ENCODE peak calls at places on chromosomes 3 and 15, in five cellular contexts. P is adrenal gland, M is hepatocyte, V is cardiac muscle cell, H is tibial artery. B is an unnamed sample.
A peak's percentile ranks its signal among the peaks of the same experiment; 100 is the strongest.

GRCh38 chr3:177471733-177472480 is 274.6 kb upstream of the TBL1XR1 start:
- DNase-seq in M (no peak), V (no peak), H (no peak), P (no peak), B (no peak)

GRCh38 chr3:141816958-141817357 is 53.8 kb downstream of the GRK7 start:
- DNase-seq in V (no peak), H (no peak), P (no peak), M (no peak), B (no peak)

GRCh38 chr3:42590989-42591756 is 513 bp downstream of the SS18L2 start:
- DNase-seq in M (peak; percentile 28), H (no peak), P (no peak), V (no peak), B (no peak)

GRCh38 chr15:44490628-44491027 is 46.3 kb upstream of the EIF3J start:
- DNase-seq in P (no peak), H (no peak), M (no peak), V (no peak), B (no peak)

GRCh38 chr15:80769471-80770355 is 9.5 kb upstream of the CEMIP start:
- DNase-seq in M (no peak), P (no peak), V (no peak), H (no peak), B (no peak)

GRCh38 chr3:95797081-95797480 is 1017.3 kb upstream of the EPHA6 start:
- DNase-seq in M (no peak), P (no peak), V (no peak), H (no peak), B (no peak)

GRCh38 chr3:44223274-44223673 is 18.4 kb upstream of the TOPAZ1 start:
- DNase-seq in H (no peak), V (no peak), M (no peak), P (no peak), B (no peak)

GRCh38 chr3:84685467-84685866 is 273.3 kb upstream of the CADM2 start:
- DNase-seq in M (no peak), P (no peak), V (no peak), H (no peak), B (no peak)

GRCh38 chr15:31905054-31905453 is 125.3 kb upstream of the CHRNA7 start:
- DNase-seq in P (no peak), V (no peak), M (peak; percentile 6), H (no peak), B (peak; percentile 89)

GRCh38 chr3:168457973-168458539 is 362.3 kb upstream of the GOLIM4 start:
- DNase-seq in P (no peak), M (no peak), V (no peak), H (no peak), B (no peak)

GRCh38 chr3:142930510-142930909 is 33.0 kb downstream of the PAQR9 start:
- DNase-seq in H (no peak), P (no peak), V (no peak), M (peak; percentile 10), B (no peak)

GRCh38 chr15:27582741-27583400 is 516.2 kb downstream of the OCA2 start:
- DNase-seq in P (no peak), M (no peak), V (peak; percentile 26), H (no peak), B (no peak)

GRCh38 chr3:58639842-58640241 is 26.7 kb downstream of the FAM3D start:
- DNase-seq in P (no peak), M (no peak), V (no peak), H (no peak), B (no peak)

GRCh38 chr3:192481638-192482037 is 245.7 kb downstream of the FGF12 start:
- DNase-seq in M (peak; percentile 12), V (peak; percentile 90), P (no peak), H (no peak), B (no peak)

GRCh38 chr15:101406014-101406413 is 83.5 kb downstream of the PCSK6 start:
- DNase-seq in M (no peak), V (no peak), H (no peak), P (no peak), B (no peak)

GRCh38 chr15:98077186-98077585 is 116.7 kb downstream of the ARRDC4 start:
- DNase-seq in V (no peak), H (peak; percentile 72), P (no peak), M (peak; percentile 40), B (peak; percentile 31)

GRCh38 chr15:89912145-89912673 is 543 bp downstream of the ARPIN start:
- DNase-seq in M (peak; percentile 51), P (peak; percentile 31), H (peak; percentile 72), V (peak; percentile 13), B (peak; percentile 79)

GRCh38 chr3:12221663-12222062 is 63.0 kb upstream of the TIMP4 start:
- DNase-seq in P (no peak), H (no peak), V (no peak), M (peak; percentile 48), B (peak; percentile 52)

GRCh38 chr3:143241556-143241955 is 122.0 kb downstream of the CHST2 start:
- DNase-seq in M (no peak), V (no peak), P (no peak), H (no peak), B (no peak)

GRCh38 chr3:13934813-13935212 is 54.9 kb upstream of the WNT7A start:
- DNase-seq in P (no peak), H (no peak), V (no peak), M (no peak), B (no peak)

GRCh38 chr15:80310776-80311175 is 58.8 kb upstream of the CTXND1 start:
- DNase-seq in M (no peak), H (no peak), V (no peak), P (no peak), B (no peak)

GRCh38 chr15:45439521-45439931 is 61.2 kb upstream of the GATM start:
- DNase-seq in M (peak; percentile 52), V (no peak), H (no peak), P (no peak), B (peak; percentile 78)

DNA sequence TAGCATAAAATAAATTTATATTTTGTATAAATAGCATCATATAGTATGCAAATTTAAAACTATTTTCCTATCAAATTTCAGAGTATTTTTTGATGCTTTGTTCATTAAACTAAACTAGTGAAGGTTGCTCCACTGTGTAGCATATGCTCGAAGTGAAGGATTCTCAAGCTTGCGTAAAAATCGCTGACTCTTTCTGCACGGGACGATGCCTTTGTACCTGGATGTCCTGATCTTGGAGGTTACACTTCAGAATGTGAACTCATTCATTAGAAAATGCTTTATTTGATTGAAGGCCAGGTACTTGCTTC is 305.0 kb downstream of the WDR72 start:
- DNase-seq in H (no peak), P (no peak), M (peak; percentile 8), V (no peak), B (no peak)
- H3K4me3 ChIP-seq in H (no peak overlapping the region), P (no peak overlapping the region), M (no peak overlapping the region), V (no peak overlapping the region), B (no peak overlapping the region)

GRCh38 chr15:64131547-64131946 is 20.0 kb upstream of the SNX22 start:
- DNase-seq in V (no peak), H (no peak), M (no peak), P (no peak), B (no peak)

GRCh38 chr15:64134322-64134829 is 17.2 kb upstream of the SNX22 start:
- DNase-seq in V (peak; percentile 78), P (peak; percentile 82), H (no peak), M (no peak), B (no peak)

GRCh38 chr15:64133619-64134018 is 17.9 kb upstream of the SNX22 start:
- DNase-seq in P (no peak), H (no peak), M (no peak), V (peak; percentile 41), B (no peak)

GRCh38 chr15:64130159-64130558 is 21.4 kb upstream of the SNX22 start:
- DNase-seq in H (no peak), M (no peak), P (no peak), V (no peak), B (no peak)

DNA sequence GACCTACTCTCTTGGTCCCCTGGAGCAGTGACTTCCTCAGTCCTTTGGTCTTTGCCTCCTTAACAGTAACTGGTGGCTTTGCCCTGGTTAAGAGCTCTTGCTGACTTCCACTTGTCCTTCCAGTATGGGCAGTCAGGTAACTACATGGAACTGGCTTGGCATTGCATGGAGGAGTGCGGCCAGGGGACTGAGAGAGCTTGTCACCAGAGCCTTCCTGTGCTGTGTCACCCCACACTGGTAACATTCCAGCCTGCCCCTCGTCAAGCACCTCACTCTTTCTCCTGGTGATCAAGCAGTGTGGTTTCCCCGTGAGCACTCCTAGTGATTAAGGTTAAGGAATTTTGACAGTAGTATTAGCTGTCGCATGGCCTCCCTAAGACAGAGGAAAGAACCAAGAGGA is 19.3 kb upstream of the SNX22 start:
- DNase-seq in V (no peak), P (no peak), M (no peak), H (no peak), B (no peak)
- H3K36me3 ChIP-seq in V (peaks cover 73% of the 10 kb centered on the region), P (no peaks in the 10 kb centered on the region), M (no peaks in the 10 kb centered on the region), H (peaks cover 96% of the 10 kb centered on the region), B (peaks cover 56% of the 10 kb centered on the region)

DNA sequence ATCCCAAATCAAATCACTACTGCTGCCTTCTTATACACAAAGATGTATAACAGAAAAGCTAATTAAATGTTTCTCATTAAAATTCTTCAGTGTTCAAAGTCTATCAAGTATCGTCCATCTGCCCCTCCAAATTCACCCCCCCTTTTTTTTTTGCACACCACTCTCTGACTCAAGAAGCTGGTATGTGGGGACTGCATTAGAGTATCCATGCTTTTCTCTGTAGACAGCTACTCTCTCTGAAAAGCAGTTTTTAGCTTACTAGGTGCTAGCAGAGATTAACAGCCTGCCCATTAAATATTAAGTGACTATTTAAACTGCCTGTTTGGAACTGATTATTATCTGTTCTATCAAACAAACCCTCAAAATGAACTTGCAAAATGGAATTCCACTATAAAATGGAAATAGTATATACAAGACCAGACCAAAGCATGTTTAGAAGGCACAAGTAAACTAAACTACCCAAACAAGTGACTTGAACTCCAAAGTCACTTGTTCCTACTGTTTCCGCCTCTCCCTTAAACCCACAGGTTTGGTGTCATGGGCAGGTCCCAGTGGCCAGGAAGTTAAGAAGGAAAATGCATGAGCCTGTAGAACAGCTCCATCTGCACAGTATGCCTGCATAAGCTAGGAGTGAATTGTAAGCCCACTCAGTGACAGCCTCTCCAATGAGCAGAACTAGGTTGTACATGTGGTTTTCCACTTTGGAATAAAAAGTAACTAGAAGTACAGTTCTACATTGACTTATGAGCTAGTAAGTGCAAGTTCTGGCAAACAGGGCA is 32.5 kb downstream of the GBE1 start:
- DNase-seq in H (no peak), V (peak; percentile 64), M (no peak), P (no peak), B (no peak)
- H3K4me3 ChIP-seq in H (no peak overlapping the region), V (no peak overlapping the region), M (no peak overlapping the region), P (peak overlapping the region; percentile 10), B (no peak overlapping the region)

GRCh38 chr15:72229947-72230196 is 1.1 kb downstream of the PKM start:
- DNase-seq in M (no peak), V (no peak), H (no peak), P (no peak), B (peak; percentile 58)

GRCh38 chr15:72229076-72229946 is 1.7 kb downstream of the PKM start:
- DNase-seq in M (no peak), H (no peak), P (no peak), V (peak; percentile 58), B (no peak)

GRCh38 chr15:72230197-72231065 is 559 bp downstream of the PKM start:
- DNase-seq in V (peak; percentile 96), M (peak; percentile 94), P (peak; percentile 97), H (peak; percentile 98), B (peak; percentile 93)

GRCh38 chr15:72227720-72228119 is 3.3 kb downstream of the PKM start:
- DNase-seq in P (no peak), V (no peak), M (no peak), H (peak; percentile 37), B (no peak)

DNA sequence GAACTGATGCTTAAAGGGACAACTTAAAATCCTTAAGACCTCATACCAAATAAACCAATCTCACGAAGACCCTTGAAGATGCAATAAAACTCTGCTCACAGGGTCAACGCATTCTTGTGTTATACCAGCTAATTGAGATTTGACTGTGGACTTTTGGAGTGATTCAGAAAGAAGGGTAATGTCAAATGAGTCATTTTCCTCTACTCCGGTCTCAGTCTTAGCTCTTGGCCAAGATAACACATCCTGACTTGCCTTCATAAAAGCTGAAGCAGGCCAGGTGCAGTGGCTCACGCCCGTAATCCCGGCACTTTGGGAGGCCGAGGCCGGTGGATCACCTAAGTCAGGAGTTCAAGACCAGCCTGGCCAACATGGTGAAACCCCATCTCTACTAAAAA is 3.8 kb downstream of the PKM start:
- DNase-seq in P (peak; percentile 55), H (peak; percentile 65), V (peak; percentile 85), M (peak; percentile 71), B (peak; percentile 30)
- H3K36me3 ChIP-seq in P (no peaks in the 10 kb centered on the region), H (no peaks in the 10 kb centered on the region), V (no peaks in the 10 kb centered on the region), M (no peaks in the 10 kb centered on the region), B (no peaks in the 10 kb centered on the region)